ENCODE peak calls at places on chromosomes 5 and 9, in nine cellular contexts. V is IMR-90, F is stomach, E is psoas muscle, P is adrenal gland, R is endothelial cell, Q is HFFc6, G is colonic mucosa, B is ovary. L is an unnamed sample.

GRCh38 chr9:114060070-114060469 is 18.0 kb downstream of the AMBP start:
- DNase-seq in V (no peak), F (no peak), E (no peak), P (no peak), R (no peak), Q (no peak), G (peak; percentile 6), B (no peak), L (no peak)

GRCh38 chr9:95494416-95495371 is 22.1 kb downstream of the PTCH1 start:
- DNase-seq in V (no peak), F (peak; percentile 58), E (no peak), P (no peak), R (no peak), Q (no peak), G (peak; percentile 78), B (peak; percentile 52), L (no peak)

GRCh38 chr9:89093201-89093600 is 85.4 kb downstream of the SHC3 start:
- DNase-seq in V (no peak), F (no peak), E (no peak), P (no peak), R (no peak), Q (no peak), G (no peak), B (no peak), L (no peak)

GRCh38 chr9:115107701-115108100 is 10.3 kb downstream of the TNC start:
- DNase-seq in V (no peak), F (peak; percentile 48), E (no peak), P (no peak), R (no peak), Q (no peak), G (no peak), B (no peak), L (no peak)

GRCh38 chr9:95105519-95106287 is 211.8 kb downstream of the FANCC start:
- DNase-seq in V (no peak), F (no peak), E (no peak), P (no peak), R (no peak), Q (no peak), G (no peak), B (no peak), L (no peak)

GRCh38 chr5:34015120-34015807 is 7.4 kb upstream of the AMACR start:
- DNase-seq in V (no peak), F (no peak), E (no peak), P (no peak), R (no peak), Q (no peak), G (no peak), B (no peak), L (no peak)

GRCh38 chr9:73348485-73348884 is 196.8 kb downstream of the ANXA1 start:
- DNase-seq in V (no peak), F (no peak), E (no peak), P (no peak), R (peak; percentile 11), Q (no peak), G (no peak), B (no peak), L (no peak)

GRCh38 chr9:137446851-137447471 is 5.8 kb upstream of the ENTPD8 start:
- DNase-seq in V (no peak), F (no peak), E (peak; percentile 38), P (no peak), R (no peak), Q (no peak), G (no peak), B (peak; percentile 23), L (no peak)

GRCh38 chr9:19416143-19416542 is 7.3 kb downstream of the ACER2 start:
- DNase-seq in V (peak; percentile 92), F (no peak), E (no peak), P (no peak), R (no peak), Q (peak; percentile 46), G (no peak), B (no peak), L (no peak)

GRCh38 chr5:31023105-31023504 is 170.4 kb upstream of the CDH6 start:
- DNase-seq in V (peak; percentile 90), F (no peak), E (no peak), P (no peak), R (no peak), Q (no peak), G (no peak), B (no peak), L (no peak)

GRCh38 chr9:16871358-16872151 is 1.1 kb upstream of the BNC2 start:
- DNase-seq in V (peak; percentile 88), F (peak; percentile 35), E (peak; percentile 79), P (peak; percentile 47), R (peak; percentile 58), Q (peak; percentile 70), G (peak; percentile 43), B (peak; percentile 69), L (peak; percentile 57)

GRCh38 chr5:89280103-89281037 is 397.4 kb upstream of the MEF2C start:
- DNase-seq in V (no peak), F (no peak), E (no peak), P (no peak), R (no peak), Q (no peak), G (no peak), B (no peak), L (no peak)

GRCh38 chr5:87242242-87242641 is 25.4 kb upstream of the RASA1 start:
- DNase-seq in V (no peak), F (no peak), E (no peak), P (no peak), R (no peak), Q (no peak), G (no peak), B (no peak), L (no peak)

GRCh38 chr5:73454379-73455036 is 5.9 kb upstream of the FOXD1 start:
- DNase-seq in V (peak; percentile 62), F (peak; percentile 49), E (no peak), P (peak; percentile 35), R (peak; percentile 73), Q (peak; percentile 58), G (peak; percentile 69), B (no peak), L (no peak)

GRCh38 chr5:43039115-43039467 is 1.0 kb downstream of the ANXA2R start:
- DNase-seq in V (no peak), F (no peak), E (no peak), P (no peak), R (no peak), Q (no peak), G (no peak), B (no peak), L (no peak)

GRCh38 chr9:34579097-34579818 is 10.3 kb downstream of the CNTFR start:
- DNase-seq in V (no peak), F (no peak), E (no peak), P (no peak), R (no peak), Q (no peak), G (no peak), B (no peak), L (no peak)

GRCh38 chr5:132500244-132500930 is 9.8 kb upstream of the IRF1 start:
- DNase-seq in V (no peak), F (peak; percentile 23), E (no peak), P (no peak), R (no peak), Q (no peak), G (no peak), B (no peak), L (no peak)

GRCh38 chr5:16529319-16529718 is 63.7 kb upstream of the ZNF622 start:
- DNase-seq in V (no peak), F (no peak), E (no peak), P (no peak), R (no peak), Q (no peak), G (no peak), B (no peak), L (no peak)

GRCh38 chr5:126490167-126490937 is 67.1 kb downstream of the GRAMD2B start:
- DNase-seq in V (no peak), F (no peak), E (no peak), P (no peak), R (no peak), Q (no peak), G (no peak), B (no peak), L (no peak)

GRCh38 chr5:126497506-126497905 is 74.3 kb downstream of the GRAMD2B start:
- DNase-seq in V (no peak), F (no peak), E (no peak), P (no peak), R (no peak), Q (no peak), G (no peak), B (no peak), L (no peak)

GRCh38 chr5:126494393-126494792 is 71.2 kb downstream of the GRAMD2B start:
- DNase-seq in V (no peak), F (no peak), E (no peak), P (no peak), R (no peak), Q (no peak), G (no peak), B (no peak), L (no peak)

GRCh38 chr5:126488362-126489065 is 65.3 kb downstream of the GRAMD2B start:
- DNase-seq in V (no peak), F (no peak), E (no peak), P (no peak), R (no peak), Q (no peak), G (no peak), B (no peak), L (no peak)

GRCh38 chr5:126492939-126493338 is 69.7 kb downstream of the GRAMD2B start:
- DNase-seq in V (peak; percentile 40), F (no peak), E (no peak), P (no peak), R (no peak), Q (no peak), G (no peak), B (peak; percentile 78), L (no peak)
- TF ChIP-seq CTCF in V (peak; percentile 32), F (no peak), E (peak; percentile 27), P (peak; percentile 38), R (no peak), Q (peak; percentile 50), G (no peak), B (peak; percentile 59), L (no peak)

GRCh38 chr9:111743275-111743674 is 51.5 kb downstream of the SHOC1 start:
- DNase-seq in V (peak; percentile 86), F (no peak), E (no peak), P (no peak), R (no peak), Q (peak; percentile 79), G (no peak), B (no peak), L (no peak)
- TF ChIP-seq CTCF in V (no peak), F (no peak), E (no peak), P (no peak), R (no peak), Q (no peak), G (no peak), B (no peak), L (no peak)

GRCh38 chr5:29001666-29002065 is 1963.3 kb upstream of the CDH9 start:
- DNase-seq in V (no peak), F (no peak), E (no peak), P (no peak), R (peak; percentile 31), Q (no peak), G (no peak), B (no peak), L (no peak)
- TF ChIP-seq CTCF in V (no peak), F (no peak), E (no peak), P (no peak), R (no peak), Q (no peak), G (no peak), B (no peak), L (no peak)

DNA sequence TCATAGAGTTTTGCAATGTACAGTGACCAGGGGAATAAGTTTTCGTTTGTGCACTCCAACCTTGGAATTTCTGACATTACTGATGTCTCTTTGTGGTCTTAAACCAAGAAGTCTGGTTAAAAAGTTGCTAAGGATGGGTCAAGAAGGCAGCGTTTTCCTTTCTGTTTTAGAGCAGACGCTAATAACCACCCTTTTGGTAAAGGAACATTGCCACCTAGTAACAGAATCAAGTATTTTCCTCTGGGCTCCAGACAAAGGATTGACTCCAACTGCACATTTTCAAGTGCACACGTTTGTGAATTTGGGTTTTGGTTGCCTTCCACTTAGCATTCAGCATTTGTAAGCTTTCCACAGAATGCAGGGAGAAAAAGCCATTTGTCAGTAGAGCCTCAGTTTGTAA is 22.2 kb upstream of the CEP78 start:
- DNase-seq in V (no peak), F (no peak), E (no peak), P (no peak), R (no peak), Q (peak; percentile 34), G (no peak), B (no peak), L (no peak)
- TF ChIP-seq CTCF in V (no peak), F (peak; percentile 16), E (no peak), P (peak; percentile 35), R (no peak), Q (peak; percentile 54), G (no peak), B (no peak), L (no peak)

L was measured in omental fat pad.